ENCODE peak calls at places on chromosomes 4 and X, in four cellular contexts. G is HCEC 1CT; Q is gastrocnemius medialis; I is stimulated activated CD8-positive, alpha-beta memory T cell treated with anti-CD3 and anti-CD28 coated beads, Interleukin-2, amount 100 ng/mL, for 48 hours. J is an unnamed sample.

GRCh38 chr4:11427201-11427996 is 1.3 kb downstream of the HS3ST1 start:
- DNase-seq in I (no peak), Q (no peak), G (no peak), J (no peak)

GRCh38 chr4:107890779-107891178 is 40.6 kb upstream of the CYP2U1 start:
- DNase-seq in Q (no peak), G (no peak), I (no peak), J (no peak)

GRCh38 chr4:127410201-127410600 is 222.6 kb upstream of the INTU start:
- DNase-seq in I (no peak), Q (peak), G (no peak), J (no peak)

GRCh38 chr4:169383724-169384123 is 113.0 kb upstream of the SH3RF1 start:
- DNase-seq in Q (no peak), I (no peak), G (peak), J (peak)

GRCh38 chr4:121041307-121042090 is 30.8 kb downstream of the NDNF start:
- DNase-seq in I (no peak), Q (no peak), G (no peak), J (no peak)

GRCh38 chrX:51837926-51838325 is 55.5 kb upstream of the MAGED1 start:
- DNase-seq in I (no peak), Q (peak), G (no peak), J (peak)

GRCh38 chr4:66235876-66236275 is 565.6 kb upstream of the EPHA5 start:
- DNase-seq in G (no peak), Q (no peak), I (no peak), J (no peak)

GRCh38 chrX:23501974-23502373 is 165.3 kb upstream of the PRDX4 start:
- DNase-seq in G (no peak), I (no peak), Q (no peak), J (no peak)

GRCh38 chr4:85756938-85757337 is 282.0 kb downstream of the ARHGAP24 start:
- DNase-seq in I (no peak), Q (no peak), G (peak), J (peak)

GRCh38 chr4:6689506-6689960 is 4.1 kb upstream of the S100P start:
- DNase-seq in I (no peak), G (no peak), Q (no peak), J (no peak)

GRCh38 chrX:155313766-155314165 is 20.6 kb downstream of the CLIC2 start:
- DNase-seq in I (no peak), Q (no peak), G (no peak), J (peak)

GRCh38 chr4:6548201-6548881 is 26.6 kb upstream of the MAN2B2 start:
- DNase-seq in I (no peak), Q (no peak), G (peak), J (peak)

GRCh38 chr4:94536049-94536448 is 84.3 kb downstream of the PDLIM5 start:
- DNase-seq in G (no peak), I (no peak), Q (no peak), J (no peak)

GRCh38 chrX:50920132-50920531 is 9.6 kb downstream of the BMP15 start:
- DNase-seq in I (no peak), G (no peak), Q (no peak), J (no peak)

GRCh38 chr4:26896636-26897035 is 36.0 kb downstream of the STIM2 start:
- DNase-seq in I (no peak), Q (no peak), G (peak), J (peak)

GRCh38 chrX:143661286-143661685 is 25.4 kb upstream of the SLITRK4 start:
- DNase-seq in I (no peak), Q (no peak), G (no peak), J (no peak)

GRCh38 chrX:101385795-101386541 is at the start of gene BTK:
- DNase-seq in Q (no peak), G (no peak), I (no peak), J (no peak)

GRCh38 chr4:169410839-169411770 is 140.3 kb upstream of the SH3RF1 start:
- DNase-seq in I (peak), Q (peak), G (peak), J (peak)

GRCh38 chr4:137226900-137227299 is 305.4 kb downstream of the PCDH18 start:
- DNase-seq in G (peak), I (no peak), Q (no peak), J (peak)

GRCh38 chr4:86274642-86275041 is 85.2 kb downstream of the MAPK10 start:
- DNase-seq in Q (no peak), I (no peak), G (no peak), J (no peak)

GRCh38 chrX:1224954-1225353 is 12.5 kb upstream of the CRLF2 start:
- DNase-seq in I (no peak), Q (no peak), G (no peak), J (no peak)

GRCh38 chrX:146424422-146424821 is 385.1 kb upstream of the CXorf51B start:
- DNase-seq in Q (no peak), G (no peak), I (no peak), J (no peak)

GRCh38 chrX:54452920-54453319 is 12.7 kb downstream of the TSR2 start:
- DNase-seq in G (peak), I (no peak), Q (no peak), J (peak)

GRCh38 chr4:141158219-141158618 is 24.9 kb upstream of the RNF150 start:
- DNase-seq in G (peak), I (no peak), Q (no peak), J (peak)

GRCh38 chr4:113756005-113756410 is 5.5 kb downstream of the CAMK2D start:
- DNase-seq in I (no peak), G (peak), Q (no peak), J (peak)

GRCh38 chr4:74897390-74897789 is 35.5 kb upstream of the PARM1 start:
- DNase-seq in Q (no peak), G (no peak), I (no peak), J (no peak)

GRCh38 chr4:180532691-180533090 is 1710.5 kb upstream of the TENM3 start:
- DNase-seq in Q (no peak), G (no peak), I (no peak), J (no peak)

GRCh38 chr4:154422152-154422551 is 69.4 kb downstream of the DCHS2 start:
- DNase-seq in G (no peak), Q (no peak), I (no peak), J (no peak)

GRCh38 chrX:20418379-20418778 is 151.7 kb upstream of the RPS6KA3 start:
- DNase-seq in Q (no peak), G (no peak), I (no peak), J (no peak)

GRCh38 chr4:153153339-153153851 is 50.8 kb upstream of the TRIM2 start:
- DNase-seq in G (no peak), I (peak), Q (no peak), J (peak)

GRCh38 chr4:17094209-17094608 is 195.8 kb upstream of the LDB2 start:
- DNase-seq in I (no peak), G (no peak), Q (no peak), J (no peak)

GRCh38 chr4:26682436-26682835 is 98.6 kb downstream of the TBC1D19 start:
- DNase-seq in I (no peak), G (no peak), Q (no peak), J (no peak)

GRCh38 chr4:132344924-132345828 is 803.9 kb upstream of the PCDH10 start:
- DNase-seq in I (no peak), G (no peak), Q (no peak), J (no peak)

GRCh38 chr4:37908488-37909343 is 17.8 kb downstream of the TBC1D1 start:
- DNase-seq in I (no peak), G (no peak), Q (no peak), J (peak)

GRCh38 chrX:22534643-22535042 is 261.9 kb downstream of the CBLL2 start:
- DNase-seq in I (no peak), Q (peak), G (peak), J (peak)

GRCh38 chrX:23287191-23287764 is 47.4 kb upstream of the PTCHD1 start:
- DNase-seq in I (no peak), Q (no peak), G (no peak), J (no peak)

GRCh38 chr4:186712690-186713089 is 11.0 kb downstream of the FAT1 start:
- DNase-seq in I (no peak), G (no peak), Q (no peak), J (peak)

GRCh38 chrX:37765507-37765906 is 14.4 kb upstream of the CYBB start:
- DNase-seq in I (no peak), Q (no peak), G (no peak), J (no peak)

J was measured in EL.